ENCODE peak calls at places on chromosomes 2 and 18, in six cellular contexts. J, L, N, Q, K and E are unnamed samples.

GRCh38 chr2:22817197-22817596 is 567.8 kb upstream of the KLHL29 start:
- DNase-seq in L (no peak), Q (no peak), N (peak; percentile 90), J (no peak), K (no peak), E (no peak)

GRCh38 chr2:236536727-236537398 is 32.8 kb upstream of the ACKR3 start:
- DNase-seq in L (no peak), K (no peak), J (no peak), Q (no peak), N (no peak), E (peak; percentile 42)

GRCh38 chr2:190627881-190628412 is 20.9 kb upstream of the NAB1 start:
- DNase-seq in J (peak; percentile 46), L (peak; percentile 36), Q (peak; percentile 23), K (peak; percentile 56), N (peak; percentile 42), E (no peak)

GRCh38 chr2:165839610-165840009 is 45.6 kb upstream of the GALNT3 start:
- DNase-seq in N (no peak), Q (no peak), J (no peak), L (peak; percentile 54), K (no peak), E (no peak)

GRCh38 chr2:189676471-189676870 is 2.0 kb downstream of the ANKAR start:
- DNase-seq in L (peak; percentile 70), K (no peak), Q (no peak), J (no peak), N (no peak), E (no peak)

GRCh38 chr2:62292190-62292589 is 96.3 kb downstream of the B3GNT2 start:
- DNase-seq in J (no peak), L (peak; percentile 80), Q (no peak), N (no peak), K (no peak), E (no peak)

GRCh38 chr18:54822872-54823845 is 5.1 kb upstream of the RAB27B start:
- DNase-seq in K (no peak), L (peak; percentile 88), J (no peak), Q (no peak), N (no peak), E (no peak)

GRCh38 chr2:224025874-224026273 is 13.2 kb downstream of the SERPINE2 start:
- DNase-seq in J (no peak), N (no peak), K (no peak), L (no peak), Q (no peak), E (peak; percentile 54)

GRCh38 chr18:43965691-43966090 is 688.4 kb upstream of the SYT4 start:
- DNase-seq in N (no peak), J (no peak), L (peak; percentile 14), K (no peak), Q (no peak), E (no peak)

GRCh38 chr18:24231773-24232735 is 93.2 kb downstream of the CABYR start:
- DNase-seq in Q (peak; percentile 54), K (no peak), N (peak; percentile 20), L (peak; percentile 37), J (no peak), E (no peak)

GRCh38 chr2:166382-166781 is 97.5 kb downstream of the SH3YL1 start:
- DNase-seq in K (no peak), J (no peak), N (no peak), L (no peak), Q (no peak), E (peak; percentile 22)

GRCh38 chr2:29765711-29766110 is 155.7 kb downstream of the ALK start:
- DNase-seq in J (no peak), N (no peak), K (no peak), L (peak; percentile 48), Q (no peak), E (no peak)

GRCh38 chr2:84957771-84958134 is 13.2 kb upstream of the KCMF1 start:
- DNase-seq in K (no peak), N (no peak), J (no peak), L (no peak), Q (no peak), E (no peak)

GRCh38 chr2:231347081-231347480 is 48.4 kb upstream of the B3GNT7 start:
- DNase-seq in Q (no peak), L (no peak), J (no peak), K (peak; percentile 52), N (no peak), E (no peak)

GRCh38 chr2:152594022-152594712 is 123.1 kb downstream of the PRPF40A start:
- DNase-seq in Q (no peak), N (peak; percentile 49), K (no peak), L (no peak), J (no peak), E (peak; percentile 2)

GRCh38 chr2:54639609-54640008 is 83.9 kb upstream of the EML6 start:
- DNase-seq in K (no peak), J (no peak), N (no peak), L (no peak), Q (no peak), E (no peak)

GRCh38 chr2:108927936-108928659 is 60.9 kb downstream of the EDAR start:
- DNase-seq in Q (peak; percentile 51), K (peak; percentile 49), J (peak; percentile 72), N (peak; percentile 51), L (peak; percentile 37), E (no peak)

GRCh38 chr2:210654091-210654490 is 97.7 kb downstream of the CPS1 start:
- DNase-seq in N (no peak), Q (no peak), L (no peak), K (no peak), J (no peak), E (no peak)

GRCh38 chr2:235005603-235006259 is 53.9 kb downstream of the SH3BP4 start:
- DNase-seq in K (peak; percentile 70), Q (peak; percentile 75), L (peak; percentile 55), J (peak; percentile 88), N (peak; percentile 90), E (no peak)

GRCh38 chr18:11148655-11149440 is 521 bp downstream of the PIEZO2 start:
- DNase-seq in L (no peak), N (no peak), Q (no peak), K (no peak), J (peak; percentile 49), E (no peak)

GRCh38 chr2:109180786-109181185 is 51.8 kb downstream of the SH3RF3 start:
- DNase-seq in L (peak; percentile 74), K (no peak), Q (no peak), J (no peak), N (no peak), E (no peak)

GRCh38 chr2:54866868-54867267 is 143.4 kb downstream of the EML6 start:
- DNase-seq in N (no peak), L (no peak), J (no peak), K (no peak), Q (no peak), E (no peak)

GRCh38 chr18:48607049-48607984 is 68.5 kb downstream of the CTIF start:
- DNase-seq in K (no peak), N (peak; percentile 87), L (peak; percentile 94), J (peak; percentile 63), Q (no peak), E (no peak)

GRCh38 chr18:10032331-10032979 is 118.6 kb downstream of the VAPA start:
- DNase-seq in J (peak; percentile 73), Q (peak; percentile 27), N (peak; percentile 52), L (peak; percentile 17), K (no peak), E (no peak)

GRCh38 chr2:237491515-237492118 is 4.6 kb downstream of the MLPH start:
- DNase-seq in J (no peak), K (peak; percentile 36), N (no peak), Q (no peak), L (no peak), E (no peak)

DNA sequence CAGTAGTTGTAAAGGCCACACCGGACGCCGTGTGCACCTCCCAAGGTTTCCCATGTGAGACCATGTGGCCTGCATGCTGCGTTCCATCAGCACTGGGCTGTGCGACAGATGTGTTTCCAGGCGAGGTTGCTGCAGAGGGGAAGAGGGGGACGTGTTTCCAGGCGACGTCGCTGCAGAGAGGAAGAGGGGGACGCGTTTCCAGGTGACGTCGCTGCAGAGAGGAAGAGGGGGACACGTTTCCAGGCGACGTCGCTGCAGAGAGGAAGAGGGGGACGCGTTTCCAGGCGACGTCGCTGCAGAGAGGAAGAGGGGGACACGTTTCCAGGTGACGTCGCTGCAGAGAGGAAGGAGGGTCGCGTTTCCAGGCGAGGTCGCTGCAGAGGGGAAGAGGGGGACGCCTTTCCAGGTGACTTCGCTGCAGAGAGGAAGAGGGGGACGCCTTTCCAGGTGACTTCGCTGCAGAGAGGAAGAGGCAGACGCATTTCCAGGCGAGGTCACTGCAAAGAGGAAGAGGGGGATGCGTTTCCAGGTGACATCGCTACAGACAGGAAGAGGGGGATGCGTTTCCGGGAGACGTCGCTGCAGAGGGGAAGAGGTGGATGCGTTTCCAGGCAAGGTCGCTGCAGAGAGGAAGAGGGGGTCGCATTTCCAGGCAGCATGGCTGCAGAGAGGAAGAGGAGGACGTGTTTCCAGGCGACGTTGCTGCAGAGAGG is 24.5 kb downstream of the NFATC1 start:
- DNase-seq in K (no peak), N (no peak), Q (no peak), L (no peak), J (no peak), E (no peak)
- H3K9me3 ChIP-seq in K (no peaks in the 10 kb centered on the region), N (no peaks in the 10 kb centered on the region), Q (no peaks in the 10 kb centered on the region), L (no peaks in the 10 kb centered on the region), J (no peaks in the 10 kb centered on the region), E (no peaks in the 10 kb centered on the region)

DNA sequence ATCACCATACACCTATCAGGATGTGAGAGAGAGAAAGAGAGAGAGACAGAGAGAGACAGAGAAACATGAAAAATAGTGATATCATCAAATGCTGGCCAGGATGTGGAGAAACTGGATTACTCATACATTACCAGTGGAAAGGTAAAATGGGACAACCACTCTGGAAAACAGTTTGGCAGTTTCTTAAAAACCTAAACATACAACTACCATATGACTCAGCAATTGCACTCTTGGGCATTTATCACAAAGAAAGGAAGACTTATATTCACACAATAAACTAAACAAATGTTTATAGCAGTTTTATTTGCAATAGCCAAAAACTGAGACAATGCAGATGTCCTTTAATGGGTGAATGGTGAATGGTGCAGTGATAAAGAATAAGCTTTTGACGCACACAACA is 29.1 kb downstream of the SLC4A3 start:
- DNase-seq in L (peak; percentile 77), K (no peak), Q (no peak), N (no peak), J (no peak), E (no peak)
- H3K9me3 ChIP-seq in L (no peaks in the 10 kb centered on the region), K (no peaks in the 10 kb centered on the region), Q (no peaks in the 10 kb centered on the region), N (no peaks in the 10 kb centered on the region), J (no peaks in the 10 kb centered on the region), E (no peaks in the 10 kb centered on the region)

DNA sequence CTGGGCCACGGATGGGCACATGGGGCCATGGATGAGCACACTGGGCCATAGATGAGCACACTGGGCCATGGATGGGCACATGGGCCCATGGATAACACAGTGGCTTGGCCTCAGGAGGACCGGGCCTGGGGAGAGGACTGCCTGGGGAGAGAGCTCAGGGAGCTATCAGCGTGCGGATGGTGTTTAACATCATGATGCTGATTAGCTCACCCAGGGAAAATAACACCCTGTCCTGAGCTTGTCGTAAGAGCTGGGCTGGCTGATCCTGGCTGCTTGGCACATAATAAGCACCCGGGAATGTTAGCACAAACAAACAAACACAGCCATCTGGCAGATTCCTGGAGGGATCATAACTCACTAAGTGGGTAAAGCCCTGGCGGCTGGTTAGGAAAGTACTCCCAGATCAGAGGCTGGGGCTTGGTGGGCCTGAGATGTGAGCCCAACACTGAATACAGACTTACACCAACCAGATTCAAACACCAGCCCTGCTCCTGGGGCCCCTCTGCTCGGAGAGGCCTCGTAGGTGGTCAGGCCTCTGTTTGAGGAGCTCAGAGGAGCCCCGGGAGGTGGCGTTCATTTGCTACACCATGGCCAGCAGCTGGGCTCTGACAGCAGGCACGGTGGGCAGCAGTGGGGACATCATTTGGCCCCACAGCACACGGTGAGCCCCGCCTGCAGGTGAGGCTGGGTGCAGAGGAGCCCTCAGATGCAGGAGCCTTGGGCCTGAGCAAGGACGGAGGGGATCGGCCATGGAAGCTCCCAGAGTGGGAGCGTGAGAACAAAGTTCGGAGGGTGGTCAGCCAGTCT is 193.3 kb upstream of the HDAC4 start:
- DNase-seq in K (peak; percentile 22), J (no peak), N (no peak), Q (no peak), L (no peak), E (no peak)
- H3K9me3 ChIP-seq in K (no peaks in the 10 kb centered on the region), J (no peaks in the 10 kb centered on the region), N (no peaks in the 10 kb centered on the region), Q (peaks cover 10% of the 10 kb centered on the region), L (peaks cover 2% of the 10 kb centered on the region), E (no peaks in the 10 kb centered on the region)

GRCh38 chr2:89819809-89820208 is 1128.3 kb downstream of the RPIA start:
- DNase-seq in L (no peak), Q (no peak), K (no peak), J (no peak), N (no peak), E (no peak)
- H3K9me3 ChIP-seq in L (peaks cover 14% of the 10 kb centered on the region), Q (peaks cover 52% of the 10 kb centered on the region), K (no peaks in the 10 kb centered on the region), J (peaks cover 70% of the 10 kb centered on the region), N (no peaks in the 10 kb centered on the region), E (peaks cover 5% of the 10 kb centered on the region)